ENCODE peak calls at places on chromosomes 6 and 20, in five cellular contexts. U is endothelial cell; V is activated CD8-positive, alpha-beta memory T cell treated with anti-CD3 and anti-CD28 coated beads, Interleukin-2, amount 50 U/mL, for 4 hours; F is fibroblast of the aortic adventitia; I is activated CD4-positive, alpha-beta T cell treated with anti-CD3 and anti-CD28 coated beads, Interleukin-2, amount 50 U/mL, for 24 hours. A is an unnamed sample.

GRCh38 chr6:47366335-47366879 is 56.7 kb upstream of the TNFRSF21 start:
- DNase-seq in U (no peak), V (no peak), F (no peak), I (no peak), A (no peak)

GRCh38 chr20:46631212-46631869 is 19.9 kb downstream of the SLC13A3 start:
- DNase-seq in U (no peak), V (no peak), F (no peak), I (no peak), A (no peak)

GRCh38 chr6:45714795-45715507 is 300.7 kb downstream of the CLIC5 start:
- DNase-seq in U (peak), V (peak), F (peak), I (peak), A (peak)

GRCh38 chr20:58131111-58131510 is 97.3 kb downstream of the ANKRD60 start:
- DNase-seq in U (peak), V (no peak), F (no peak), I (no peak), A (peak)

GRCh38 chr6:17418281-17419188 is 25.1 kb downstream of the CAP2 start:
- DNase-seq in U (no peak), V (no peak), F (peak), I (no peak), A (peak)

GRCh38 chr6:16273266-16273665 is 34.9 kb downstream of the GMPR start:
- DNase-seq in U (no peak), V (no peak), F (peak), I (no peak), A (peak)

GRCh38 chr20:52601295-52601971 is 370.7 kb upstream of the TSHZ2 start:
- DNase-seq in U (no peak), V (no peak), F (no peak), I (no peak), A (peak)

GRCh38 chr6:4644962-4645361 is 131.2 kb upstream of the CDYL start:
- DNase-seq in U (no peak), V (no peak), F (no peak), I (no peak), A (no peak)

GRCh38 chr6:393391-394221 is 2.1 kb downstream of the IRF4 start:
- DNase-seq in U (peak), V (peak), F (no peak), I (no peak), A (no peak)

GRCh38 chr20:56624786-56625681 is 4.1 kb upstream of the TFAP2C start:
- DNase-seq in U (peak), V (no peak), F (no peak), I (no peak), A (no peak)

GRCh38 chr20:43752561-43753301 is 25.9 kb upstream of the GTSF1L start:
- DNase-seq in U (no peak), V (no peak), F (peak), I (no peak), A (peak)

GRCh38 chr6:81838031-81838430 is 85.5 kb upstream of the TENT5A start:
- DNase-seq in U (no peak), V (no peak), F (peak), I (no peak), A (no peak)

GRCh38 chr6:139080255-139080920 is 51.8 kb downstream of the ABRACL start:
- DNase-seq in U (no peak), V (no peak), F (no peak), I (no peak), A (no peak)

GRCh38 chr20:32072168-32072721 is 20.2 kb downstream of the HCK start:
- DNase-seq in U (no peak), V (no peak), F (no peak), I (no peak), A (no peak)

GRCh38 chr6:26235240-26235730 is 129.7 kb upstream of the BTN3A2 start:
- DNase-seq in U (no peak), V (no peak), F (no peak), I (no peak), A (no peak)

GRCh38 chr6:132481189-132481588 is 31.7 kb downstream of the STX7 start:
- DNase-seq in U (no peak), V (no peak), F (no peak), I (no peak), A (no peak)

GRCh38 chr6:18506387-18507017 is 119.4 kb downstream of the RNF144B start:
- DNase-seq in U (no peak), V (no peak), F (no peak), I (no peak), A (no peak)

GRCh38 chr6:137697267-137697938 is 169.7 kb upstream of the TNFAIP3 start:
- DNase-seq in U (peak), V (no peak), F (peak), I (no peak), A (peak)

GRCh38 chr6:128319946-128320345 is 200.5 kb downstream of the PTPRK start:
- DNase-seq in U (no peak), V (no peak), F (no peak), I (no peak), A (no peak)

GRCh38 chr6:27755768-27756167 is 156.4 kb downstream of the OR2B2 start:
- DNase-seq in U (no peak), V (no peak), F (no peak), I (no peak), A (no peak)

GRCh38 chr20:43840382-43841070 is 74.1 kb upstream of the TOX2 start:
- DNase-seq in U (peak), V (peak), F (peak), I (peak), A (no peak)

GRCh38 chr20:24502661-24503060 is 33.2 kb downstream of the SYNDIG1 start:
- DNase-seq in U (no peak), V (no peak), F (peak), I (no peak), A (no peak)

GRCh38 chr6:24064832-24065231 is 61.2 kb upstream of the NRSN1 start:
- DNase-seq in U (no peak), V (no peak), F (no peak), I (no peak), A (no peak)

GRCh38 chr6:116676021-116676420 is 5.0 kb upstream of the KPNA5 start:
- DNase-seq in U (no peak), V (no peak), F (peak), I (no peak), A (no peak)